ENCODE peak calls at places on chromosomes 16 and 17, in eight cellular contexts. One of them, this sample, is unnamed.

GRCh38 chr16:369866-370436 is 387 bp downstream of the MRPL28 start:
- DNase-seq in astrocyte of the cerebellum: no peak
- DNase-seq in GM20000: peak; percentile 57
- DNase-seq in fibroblast of lung: peak; percentile 23
- DNase-seq in osteocyte: peak; percentile 83
- DNase-seq in Peyer's patch: no peak
- DNase-seq in AG04450: no peak
- DNase-seq in HFF-Myc: no peak
- DNase-seq in this sample: peak; percentile 90

GRCh38 chr17:6577686-6578263 is 21.4 kb upstream of the PITPNM3 start:
- DNase-seq in AG04450: no peak
- DNase-seq in fibroblast of lung: no peak
- DNase-seq in Peyer's patch: no peak
- DNase-seq in HFF-Myc: no peak
- DNase-seq in osteocyte: no peak
- DNase-seq in astrocyte of the cerebellum: no peak
- DNase-seq in GM20000: no peak
- DNase-seq in this sample: no peak

GRCh38 chr17:69609495-69610315 is 195.2 kb downstream of the MAP2K6 start:
- DNase-seq in Peyer's patch: no peak
- DNase-seq in AG04450: no peak
- DNase-seq in GM20000: no peak
- DNase-seq in astrocyte of the cerebellum: no peak
- DNase-seq in fibroblast of lung: peak; percentile 34
- DNase-seq in osteocyte: no peak
- DNase-seq in HFF-Myc: no peak
- DNase-seq in this sample: no peak

GRCh38 chr17:31509095-31509804 is 117.8 kb downstream of the RAB11FIP4 start:
- DNase-seq in astrocyte of the cerebellum: no peak
- DNase-seq in Peyer's patch: no peak
- DNase-seq in GM20000: no peak
- DNase-seq in fibroblast of lung: no peak
- DNase-seq in HFF-Myc: no peak
- DNase-seq in AG04450: no peak
- DNase-seq in osteocyte: no peak
- DNase-seq in this sample: no peak

GRCh38 chr17:80889897-80890550 is 101.6 kb upstream of the CHMP6 start:
- DNase-seq in fibroblast of lung: no peak
- DNase-seq in Peyer's patch: no peak
- DNase-seq in GM20000: no peak
- DNase-seq in AG04450: no peak
- DNase-seq in osteocyte: no peak
- DNase-seq in astrocyte of the cerebellum: no peak
- DNase-seq in HFF-Myc: no peak
- DNase-seq in this sample: peak; percentile 81

GRCh38 chr17:7887482-7888183 is 956 bp upstream of the CHD3 start:
- DNase-seq in AG04450: peak; percentile 96
- DNase-seq in osteocyte: peak; percentile 98
- DNase-seq in Peyer's patch: peak; percentile 82
- DNase-seq in HFF-Myc: peak; percentile 95
- DNase-seq in astrocyte of the cerebellum: peak; percentile 92
- DNase-seq in GM20000: peak; percentile 91
- DNase-seq in fibroblast of lung: peak; percentile 94
- DNase-seq in this sample: no peak

GRCh38 chr16:71311553-71312158 is 22.5 kb upstream of the CMTR2 start:
- DNase-seq in GM20000: peak; percentile 43
- DNase-seq in astrocyte of the cerebellum: no peak
- DNase-seq in HFF-Myc: no peak
- DNase-seq in Peyer's patch: peak; percentile 17
- DNase-seq in fibroblast of lung: peak; percentile 6
- DNase-seq in AG04450: no peak
- DNase-seq in osteocyte: no peak
- DNase-seq in this sample: no peak

GRCh38 chr17:50890675-50891516 is 24.7 kb upstream of the TOB1 start:
- DNase-seq in fibroblast of lung: no peak
- DNase-seq in Peyer's patch: no peak
- DNase-seq in HFF-Myc: no peak
- DNase-seq in AG04450: no peak
- DNase-seq in GM20000: no peak
- DNase-seq in osteocyte: no peak
- DNase-seq in astrocyte of the cerebellum: no peak
- DNase-seq in this sample: no peak

GRCh38 chr16:86225905-86226371 is 284.4 kb upstream of the FOXF1 start:
- DNase-seq in HFF-Myc: no peak
- DNase-seq in AG04450: no peak
- DNase-seq in astrocyte of the cerebellum: no peak
- DNase-seq in Peyer's patch: no peak
- DNase-seq in osteocyte: no peak
- DNase-seq in fibroblast of lung: peak; percentile 58
- DNase-seq in GM20000: no peak
- DNase-seq in this sample: no peak

GRCh38 chr17:8823279-8823678 is 24.1 kb upstream of the MFSD6L start:
- DNase-seq in GM20000: no peak
- DNase-seq in HFF-Myc: no peak
- DNase-seq in astrocyte of the cerebellum: no peak
- DNase-seq in fibroblast of lung: no peak
- DNase-seq in osteocyte: peak; percentile 57
- DNase-seq in AG04450: no peak
- DNase-seq in Peyer's patch: no peak
- DNase-seq in this sample: no peak

GRCh38 chr17:44828919-44829557 is 1.0 kb downstream of the GJC1 start:
- DNase-seq in AG04450: no peak
- DNase-seq in astrocyte of the cerebellum: no peak
- DNase-seq in fibroblast of lung: peak; percentile 44
- DNase-seq in HFF-Myc: no peak
- DNase-seq in osteocyte: no peak
- DNase-seq in GM20000: no peak
- DNase-seq in Peyer's patch: no peak
- DNase-seq in this sample: no peak

GRCh38 chr16:86823895-86824671 is 245.7 kb downstream of the FOXL1 start:
- DNase-seq in AG04450: peak; percentile 21
- DNase-seq in HFF-Myc: no peak
- DNase-seq in astrocyte of the cerebellum: peak; percentile 93
- DNase-seq in osteocyte: no peak
- DNase-seq in GM20000: no peak
- DNase-seq in fibroblast of lung: peak; percentile 99
- DNase-seq in Peyer's patch: no peak
- DNase-seq in this sample: no peak

GRCh38 chr16:47853635-47854034 is 302.2 kb downstream of the ABCC12 start:
- DNase-seq in GM20000: no peak
- DNase-seq in astrocyte of the cerebellum: no peak
- DNase-seq in fibroblast of lung: no peak
- DNase-seq in HFF-Myc: no peak
- DNase-seq in AG04450: no peak
- DNase-seq in Peyer's patch: no peak
- DNase-seq in osteocyte: no peak
- DNase-seq in this sample: no peak

GRCh38 chr16:51523400-51523799 is 372.3 kb upstream of the SALL1 start:
- DNase-seq in AG04450: no peak
- DNase-seq in astrocyte of the cerebellum: peak; percentile 40
- DNase-seq in fibroblast of lung: peak; percentile 39
- DNase-seq in GM20000: no peak
- DNase-seq in Peyer's patch: no peak
- DNase-seq in osteocyte: no peak
- DNase-seq in HFF-Myc: no peak
- DNase-seq in this sample: no peak

DNA sequence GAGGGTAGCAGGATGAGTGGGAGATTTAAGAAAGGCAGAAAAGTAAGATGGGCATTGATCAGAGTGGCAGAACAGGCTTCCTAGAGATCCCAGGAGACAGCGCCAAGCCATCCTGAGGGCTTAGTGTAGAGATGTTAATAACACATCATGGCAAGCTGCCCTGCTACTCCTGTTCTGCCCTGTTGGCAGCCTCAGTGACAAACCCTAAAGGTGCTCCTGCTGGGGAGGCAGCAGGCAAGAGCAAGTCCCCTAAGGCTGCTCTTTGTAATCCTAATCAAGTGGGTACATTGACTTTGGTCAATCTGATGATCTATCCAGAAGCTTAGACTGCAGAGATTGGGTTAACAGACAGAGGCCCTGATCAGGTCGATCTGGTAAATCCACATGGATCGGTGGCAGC is 16.3 kb downstream of the ANKFN1 start:
- DNase-seq in Peyer's patch: no peak
- DNase-seq in osteocyte: no peak
- DNase-seq in GM20000: no peak
- DNase-seq in HFF-Myc: no peak
- DNase-seq in fibroblast of lung: no peak
- DNase-seq in astrocyte of the cerebellum: no peak
- DNase-seq in AG04450: no peak
- DNase-seq in this sample: no peak
- TF ChIP-seq CTCF in Peyer's patch: no peak
- TF ChIP-seq CTCF in osteocyte: no peak
- TF ChIP-seq CTCF in GM20000: no peak
- TF ChIP-seq CTCF in HFF-Myc: no peak
- TF ChIP-seq CTCF in fibroblast of lung: no peak
- TF ChIP-seq CTCF in astrocyte of the cerebellum: no peak
- TF ChIP-seq CTCF in AG04450: no peak
- TF ChIP-seq CTCF in this sample: no peak

GRCh38 chr16:1667271-1667670 is 10.8 kb upstream of the JPT2 start:
- DNase-seq in astrocyte of the cerebellum: no peak
- DNase-seq in GM20000: no peak
- DNase-seq in fibroblast of lung: no peak
- DNase-seq in Peyer's patch: no peak
- DNase-seq in osteocyte: no peak
- DNase-seq in AG04450: no peak
- DNase-seq in HFF-Myc: no peak
- DNase-seq in this sample: no peak
- TF ChIP-seq CTCF in astrocyte of the cerebellum: no peak
- TF ChIP-seq CTCF in GM20000: no peak
- TF ChIP-seq CTCF in fibroblast of lung: no peak
- TF ChIP-seq CTCF in Peyer's patch: no peak
- TF ChIP-seq CTCF in osteocyte: no peak
- TF ChIP-seq CTCF in AG04450: no peak
- TF ChIP-seq CTCF in HFF-Myc: no peak
- TF ChIP-seq CTCF in this sample: no peak

GRCh38 chr17:79053251-79053925 is 21.2 kb upstream of the ENGASE start:
- DNase-seq in astrocyte of the cerebellum: peak; percentile 22
- DNase-seq in HFF-Myc: no peak
- DNase-seq in GM20000: no peak
- DNase-seq in fibroblast of lung: peak; percentile 54
- DNase-seq in AG04450: no peak
- DNase-seq in Peyer's patch: no peak
- DNase-seq in osteocyte: no peak
- DNase-seq in this sample: peak; percentile 10

GRCh38 chr17:79052131-79052530 is 22.5 kb upstream of the ENGASE start:
- DNase-seq in astrocyte of the cerebellum: no peak
- DNase-seq in fibroblast of lung: no peak
- DNase-seq in HFF-Myc: no peak
- DNase-seq in osteocyte: no peak
- DNase-seq in Peyer's patch: no peak
- DNase-seq in GM20000: no peak
- DNase-seq in AG04450: no peak
- DNase-seq in this sample: no peak

GRCh38 chr17:79050591-79050990 is 24.0 kb upstream of the ENGASE start:
- DNase-seq in osteocyte: no peak
- DNase-seq in AG04450: no peak
- DNase-seq in GM20000: peak; percentile 8
- DNase-seq in HFF-Myc: no peak
- DNase-seq in astrocyte of the cerebellum: no peak
- DNase-seq in Peyer's patch: no peak
- DNase-seq in fibroblast of lung: no peak
- DNase-seq in this sample: peak; percentile 59

GRCh38 chr17:79049821-79050220 is 24.8 kb upstream of the ENGASE start:
- DNase-seq in AG04450: no peak
- DNase-seq in astrocyte of the cerebellum: no peak
- DNase-seq in GM20000: no peak
- DNase-seq in fibroblast of lung: no peak
- DNase-seq in osteocyte: no peak
- DNase-seq in HFF-Myc: no peak
- DNase-seq in Peyer's patch: no peak
- DNase-seq in this sample: peak; percentile 86

DNA sequence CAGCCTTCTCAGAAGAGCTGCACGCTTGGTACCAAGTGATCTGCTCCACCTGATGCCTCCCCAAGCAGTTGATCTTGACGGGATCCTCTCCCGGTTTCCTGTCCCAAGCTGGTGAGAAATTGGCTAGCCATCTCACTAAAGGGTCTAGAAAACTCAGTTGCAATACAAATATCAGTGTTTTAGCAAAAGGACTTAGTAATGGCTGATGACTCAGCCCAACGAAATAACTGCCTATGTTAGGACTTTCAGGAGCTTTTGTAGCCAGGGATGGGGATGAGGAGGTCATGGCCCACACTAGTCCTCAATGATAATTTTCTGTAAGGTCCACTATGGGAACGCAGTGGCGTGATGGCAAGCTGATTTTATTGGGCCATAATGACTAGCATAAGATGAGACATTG is 23.3 kb upstream of the ENGASE start:
- DNase-seq in astrocyte of the cerebellum: no peak
- DNase-seq in fibroblast of lung: no peak
- DNase-seq in HFF-Myc: no peak
- DNase-seq in GM20000: peak; percentile 5
- DNase-seq in osteocyte: no peak
- DNase-seq in Peyer's patch: no peak
- DNase-seq in AG04450: no peak
- DNase-seq in this sample: no peak
- TF ChIP-seq CTCF in astrocyte of the cerebellum: no peak
- TF ChIP-seq CTCF in fibroblast of lung: no peak
- TF ChIP-seq CTCF in HFF-Myc: no peak
- TF ChIP-seq CTCF in GM20000: no peak
- TF ChIP-seq CTCF in osteocyte: no peak
- TF ChIP-seq CTCF in Peyer's patch: no peak
- TF ChIP-seq CTCF in AG04450: no peak
- TF ChIP-seq CTCF in this sample: no peak

DNA sequence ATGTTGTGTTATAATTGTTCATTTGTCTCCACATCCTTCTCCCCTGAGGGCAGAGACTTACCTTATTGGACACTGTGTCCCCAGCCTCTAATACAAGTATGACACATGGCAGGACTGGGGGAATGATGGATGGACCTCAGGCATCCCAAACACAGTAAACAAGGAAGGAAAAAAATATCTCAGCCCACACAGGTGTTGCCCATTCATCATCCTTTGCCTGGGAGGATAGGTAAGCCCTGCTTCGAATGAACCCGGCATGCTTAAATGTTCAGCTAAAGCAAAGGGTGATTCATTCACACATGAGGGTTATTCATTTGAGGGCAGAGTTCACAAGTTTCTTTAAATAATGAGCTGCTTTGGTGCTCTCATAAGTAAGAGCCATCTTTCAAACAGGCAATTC is 34.7 kb downstream of the MMD start:
- DNase-seq in fibroblast of lung: no peak
- DNase-seq in HFF-Myc: no peak
- DNase-seq in AG04450: no peak
- DNase-seq in Peyer's patch: no peak
- DNase-seq in GM20000: no peak
- DNase-seq in astrocyte of the cerebellum: no peak
- DNase-seq in osteocyte: no peak
- DNase-seq in this sample: no peak
- TF ChIP-seq CTCF in fibroblast of lung: no peak
- TF ChIP-seq CTCF in HFF-Myc: no peak
- TF ChIP-seq CTCF in AG04450: no peak
- TF ChIP-seq CTCF in Peyer's patch: no peak
- TF ChIP-seq CTCF in GM20000: no peak
- TF ChIP-seq CTCF in astrocyte of the cerebellum: no peak
- TF ChIP-seq CTCF in osteocyte: no peak
- TF ChIP-seq CTCF in this sample: no peak

GRCh38 chr17:39872700-39873099 is 4.7 kb downstream of the ZPBP2 start:
- DNase-seq in HFF-Myc: peak; percentile 12
- DNase-seq in fibroblast of lung: peak; percentile 40
- DNase-seq in GM20000: no peak
- DNase-seq in Peyer's patch: no peak
- DNase-seq in astrocyte of the cerebellum: no peak
- DNase-seq in osteocyte: no peak
- DNase-seq in AG04450: peak; percentile 11
- DNase-seq in this sample: no peak
- TF ChIP-seq CTCF in HFF-Myc: peak; percentile 5
- TF ChIP-seq CTCF in fibroblast of lung: peak; percentile 25
- TF ChIP-seq CTCF in GM20000: no peak
- TF ChIP-seq CTCF in Peyer's patch: peak; percentile 70
- TF ChIP-seq CTCF in astrocyte of the cerebellum: no peak
- TF ChIP-seq CTCF in osteocyte: no peak
- TF ChIP-seq CTCF in AG04450: peak; percentile 57
- TF ChIP-seq CTCF in this sample: no peak